ENCODE peak calls at places on chromosomes 1 and 21, in four cellular contexts. P, V, O and C are unnamed samples.

GRCh38 chr1:41806472-41807155 is 112.1 kb downstream of the HIVEP3 start:
- DNase-seq in P (no peak), V (no peak), O (no peak), C (no peak)

GRCh38 chr1:190001187-190001586 is 476.5 kb downstream of the BRINP3 start:
- DNase-seq in P (peak), V (no peak), O (no peak), C (no peak)

GRCh38 chr1:1616838-1617237 is 1.5 kb downstream of the MIB2 start:
- DNase-seq in P (no peak), V (no peak), O (no peak), C (no peak)

GRCh38 chr1:5901841-5902240 is 90.4 kb downstream of the NPHP4 start:
- DNase-seq in P (no peak), V (no peak), O (no peak), C (no peak)

GRCh38 chr1:228410015-228410414 is 3.4 kb upstream of the TRIM11 start:
- DNase-seq in P (no peak), V (no peak), O (no peak), C (no peak)

GRCh38 chr1:206909167-206909882 is 12.1 kb downstream of the IL24 start:
- DNase-seq in P (peak), V (peak), O (no peak), C (peak)

GRCh38 chr1:214427871-214428277 is 123.5 kb downstream of the PTPN14 start:
- DNase-seq in P (peak), V (no peak), O (peak), C (peak)

GRCh38 chr1:21490774-21491482 is 18.3 kb upstream of the ALPL start:
- DNase-seq in P (peak), V (no peak), O (no peak), C (no peak)

GRCh38 chr1:39144943-39145650 is 59.4 kb upstream of the MACF1 start:
- DNase-seq in P (no peak), V (no peak), O (no peak), C (no peak)

GRCh38 chr1:236204043-236204442 is 61.7 kb downstream of the GPR137B start:
- DNase-seq in P (peak), V (no peak), O (no peak), C (no peak)

GRCh38 chr21:32056791-32057190 is 184.0 kb downstream of the HUNK start:
- DNase-seq in P (no peak), V (no peak), O (no peak), C (no peak)

GRCh38 chr1:100642826-100643225 is 76.7 kb upstream of the VCAM1 start:
- DNase-seq in P (no peak), V (no peak), O (no peak), C (no peak)

GRCh38 chr1:55981015-55981635 is 598.2 kb downstream of the PLPP3 start:
- DNase-seq in P (no peak), V (no peak), O (no peak), C (no peak)

GRCh38 chr1:47707887-47708535 is 270.2 kb downstream of the FOXD2 start:
- DNase-seq in P (no peak), V (no peak), O (no peak), C (no peak)

GRCh38 chr1:155307247-155307740 is 1.4 kb upstream of the FDPS start:
- DNase-seq in P (peak), V (no peak), O (no peak), C (no peak)

GRCh38 chr21:41953831-41954653 is at the start of gene C2CD2:
- DNase-seq in P (peak), V (no peak), O (no peak), C (peak)

GRCh38 chr1:215719569-215719968 is 152.5 kb downstream of the KCTD3 start:
- DNase-seq in P (peak), V (no peak), O (no peak), C (peak)

GRCh38 chr1:173506437-173506836 is 29.3 kb downstream of the PRDX6 start:
- DNase-seq in P (peak), V (no peak), O (no peak), C (no peak)

GRCh38 chr1:8133190-8133589 is 107.1 kb upstream of the ERRFI1 start:
- DNase-seq in P (no peak), V (no peak), O (no peak), C (no peak)

GRCh38 chr1:164772635-164773034 is 213.7 kb downstream of the PBX1 start:
- DNase-seq in P (peak), V (no peak), O (no peak), C (peak)

GRCh38 chr1:24970926-24971530 is 41.0 kb upstream of the RUNX3 start:
- DNase-seq in P (no peak), V (no peak), O (no peak), C (no peak)

GRCh38 chr1:50959303-50959912 is 659 bp downstream of the FAF1 start:
- DNase-seq in P (peak), V (no peak), O (no peak), C (peak)

GRCh38 chr21:43269461-43269860 is 100.7 kb downstream of the CRYAA start:
- DNase-seq in P (peak), V (no peak), O (peak), C (no peak)